ENCODE peak calls at places on chromosomes 3 and 15, in six cellular contexts. L is stimulated activated CD4-positive, alpha-beta T cell treated with anti-CD3 and anti-CD28 coated beads, Interleukin-1b, Interleukin-23, amount 100 ng/mL, for 1 hour; I is brain microvascular endothelial cell; G is activated naive CD4-positive, alpha-beta T cell; V is mesendoderm; Q is NB4. A is an unnamed sample.

GRCh38 chr3:8837172-8837571 is 67.8 kb upstream of the OXTR start:
- DNase-seq in Q (no peak), G (no peak), I (peak), L (no peak), V (no peak), A (no peak)

GRCh38 chr15:31799711-31800321 is 230.5 kb upstream of the CHRNA7 start:
- DNase-seq in I (no peak), V (no peak), L (no peak), Q (no peak), G (no peak), A (no peak)

GRCh38 chr3:15399970-15400369 is 27.4 kb downstream of the METTL6 start:
- DNase-seq in Q (no peak), V (no peak), L (no peak), G (no peak), I (no peak), A (no peak)

GRCh38 chr3:54932606-54933005 is 4.7 kb upstream of the LRTM1 start:
- DNase-seq in V (no peak), Q (no peak), L (no peak), I (no peak), G (no peak), A (no peak)

GRCh38 chr3:113092746-113093145 is 102.0 kb downstream of the GTPBP8 start:
- DNase-seq in Q (no peak), G (no peak), V (no peak), I (no peak), L (no peak), A (no peak)

GRCh38 chr3:99319961-99320360 is 318.4 kb upstream of the COL8A1 start:
- DNase-seq in L (no peak), V (no peak), Q (no peak), I (peak), G (no peak), A (no peak)

GRCh38 chr3:134376786-134377431 is 2.7 kb upstream of the AMOTL2 start:
- DNase-seq in Q (no peak), L (no peak), G (no peak), V (no peak), I (no peak), A (no peak)

GRCh38 chr15:88255496-88256171 is 905 bp downstream of the NTRK3 start:
- DNase-seq in G (no peak), L (no peak), V (peak), I (peak), Q (no peak), A (no peak)

A was measured in T-helper 17 cell.